ENCODE peak calls at places on chromosomes 12 and 14, in six cellular contexts. E is mammary epithelial cell, U is hepatocyte, S is transverse colon, G is heart left ventricle, Y is astrocyte. K is an unnamed sample.

GRCh38 chr12:4172999-4173398 is 100.6 kb upstream of the CCND2 start:
- DNase-seq in E (no peak), U (peak; percentile 16), S (no peak), G (no peak), Y (peak; percentile 4), K (no peak)

GRCh38 chr12:70598467-70599194 is 38.6 kb downstream of the PTPRB start:
- DNase-seq in E (no peak), U (peak; percentile 9), S (no peak), G (no peak), Y (peak; percentile 58), K (no peak)

GRCh38 chr12:100404769-100405407 is 48.0 kb downstream of the SLC17A8 start:
- DNase-seq in E (peak; percentile 10), U (peak; percentile 58), S (peak; percentile 26), G (no peak), Y (no peak), K (no peak)

GRCh38 chr12:2035421-2036080 is 17.2 kb upstream of the CACNA1C start:
- DNase-seq in E (no peak), U (no peak), S (no peak), G (no peak), Y (no peak), K (no peak)

GRCh38 chr14:83867871-83868270 is 1662.1 kb upstream of the FLRT2 start:
- DNase-seq in E (no peak), U (peak; percentile 4), S (no peak), G (no peak), Y (no peak), K (no peak)

GRCh38 chr12:38390968-38391367 is 74.4 kb downstream of the ALG10B start:
- DNase-seq in E (peak; percentile 73), U (no peak), S (no peak), G (no peak), Y (no peak), K (no peak)

GRCh38 chr14:54640480-54640879 is 73.6 kb downstream of the SAMD4A start:
- DNase-seq in E (no peak), U (no peak), S (no peak), G (no peak), Y (no peak), K (no peak)

GRCh38 chr12:108833757-108834472 is 23.5 kb downstream of the SSH1 start:
- DNase-seq in E (peak; percentile 44), U (no peak), S (peak; percentile 39), G (peak; percentile 86), Y (peak; percentile 89), K (no peak)

GRCh38 chr14:88005050-88005481 is at the start of gene GPR65:
- DNase-seq in E (no peak), U (no peak), S (no peak), G (no peak), Y (no peak), K (no peak)

GRCh38 chr12:107461222-107461980 is 224.2 kb upstream of the PWP1 start:
- DNase-seq in E (peak; percentile 91), U (peak; percentile 17), S (no peak), G (no peak), Y (peak; percentile 89), K (peak; percentile 42)

GRCh38 chr14:101623077-101623372 is 61.7 kb downstream of the DIO3 start:
- DNase-seq in E (no peak), U (no peak), S (no peak), G (no peak), Y (no peak), K (no peak)

GRCh38 chr12:78118486-78118885 is 287.8 kb downstream of the NAV3 start:
- DNase-seq in E (no peak), U (no peak), S (no peak), G (no peak), Y (no peak), K (no peak)

GRCh38 chr14:70698288-70698687 is 56.6 kb downstream of the TTC9 start:
- DNase-seq in E (peak; percentile 58), U (peak; percentile 41), S (peak; percentile 43), G (no peak), Y (peak; percentile 48), K (no peak)

GRCh38 chr12:104050436-104050835 is 449 bp upstream of the GLT8D2 start:
- DNase-seq in E (no peak), U (no peak), S (no peak), G (no peak), Y (no peak), K (no peak)
- H3K27ac ChIP-seq in E (no peak overlapping the region), U (peak overlapping the region; percentile 89), S (peak overlapping the region; percentile 82), G (peak overlapping the region; percentile 60), Y (peak overlapping the region; percentile 70), K (peak overlapping the region; percentile 90)

GRCh38 chr14:105937253-105938054 is 411.1 kb downstream of the TMEM121 start:
- DNase-seq in E (no peak), U (no peak), S (no peak), G (no peak), Y (no peak), K (no peak)
- TF ChIP-seq CTCF in E (no peak), U (no peak), S (no peak), G (no peak), Y (no peak), K (no peak)

DNA sequence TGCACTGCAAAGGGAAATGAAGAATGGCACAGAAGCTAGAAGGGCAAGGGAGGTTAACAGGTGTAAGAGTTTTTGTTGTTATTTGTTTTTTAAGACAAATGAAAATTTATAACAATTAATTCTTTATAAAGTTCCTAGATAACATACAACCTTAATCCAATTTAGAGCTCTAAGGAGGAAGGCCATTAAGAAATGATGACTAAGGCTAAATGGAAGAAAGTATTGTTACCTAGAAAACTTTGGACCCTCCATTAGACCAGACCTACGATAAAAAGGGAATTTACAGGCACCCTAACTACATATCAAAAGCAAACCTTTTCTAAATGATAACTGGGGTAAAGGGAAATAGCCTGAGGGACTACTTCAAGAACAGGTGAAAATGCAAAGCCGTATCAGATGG is 130.8 kb downstream of the PRKD1 start:
- DNase-seq in E (no peak), U (no peak), S (no peak), G (no peak), Y (no peak), K (no peak)
- H3K9me3 ChIP-seq in E (peaks cover 20% of the 10 kb centered on the region), U (no peaks in the 10 kb centered on the region), S (no peaks in the 10 kb centered on the region), G (no peaks in the 10 kb centered on the region), Y (no peaks in the 10 kb centered on the region), K (no peaks in the 10 kb centered on the region)

GRCh38 chr12:117080707-117081141 is 18.5 kb downstream of the TESC start:
- DNase-seq in E (no peak), U (no peak), S (no peak), G (no peak), Y (no peak), K (no peak)
- H3K27ac ChIP-seq in E (no peak overlapping the region), U (no peak overlapping the region), S (no peak overlapping the region), G (no peak overlapping the region), Y (no peak overlapping the region), K (no peak overlapping the region)

GRCh38 chr12:94575645-94576393 is 74.5 kb downstream of the TMCC3 start:
- DNase-seq in E (no peak), U (no peak), S (no peak), G (no peak), Y (no peak), K (no peak)
- TF ChIP-seq CTCF in E (no peak), U (no peak), S (no peak), G (no peak), Y (no peak), K (no peak)

GRCh38 chr12:54261817-54262402 is 18.0 kb downstream of the CBX5 start:
- DNase-seq in E (no peak), U (no peak), S (no peak), G (no peak), Y (no peak), K (no peak)
- H3K9me3 ChIP-seq in E (no peaks in the 10 kb centered on the region), U (no peaks in the 10 kb centered on the region), S (no peaks in the 10 kb centered on the region), G (no peaks in the 10 kb centered on the region), Y (no peaks in the 10 kb centered on the region), K (no peaks in the 10 kb centered on the region)

GRCh38 chr14:95237956-95238355 is 80.6 kb upstream of the DICER1 start:
- DNase-seq in E (no peak), U (peak; percentile 19), S (no peak), G (peak; percentile 37), Y (no peak), K (no peak)

GRCh38 chr14:95238674-95239313 is 80.9 kb downstream of the CLMN start:
- DNase-seq in E (no peak), U (no peak), S (no peak), G (no peak), Y (no peak), K (no peak)

GRCh38 chr14:95235767-95236166 is 78.4 kb upstream of the DICER1 start:
- DNase-seq in E (no peak), U (no peak), S (no peak), G (no peak), Y (no peak), K (no peak)

GRCh38 chr14:95236221-95236620 is 78.9 kb upstream of the DICER1 start:
- DNase-seq in E (no peak), U (no peak), S (no peak), G (no peak), Y (no peak), K (no peak)

GRCh38 chr14:95237121-95237876 is 80.0 kb upstream of the DICER1 start:
- DNase-seq in E (no peak), U (no peak), S (peak; percentile 65), G (no peak), Y (no peak), K (no peak)
- H3K27ac ChIP-seq in E (no peak overlapping the region), U (no peak overlapping the region), S (peak overlapping the region; percentile 15), G (no peak overlapping the region), Y (no peak overlapping the region), K (no peak overlapping the region)